ENCODE peak calls at places on chromosomes 16 and 17, in six cellular contexts. One of them, this sample, is unnamed.

GRCh38 chr17:14048169-14048568 is 21.1 kb upstream of the COX10 start:
- DNase-seq in H9: no peak
- DNase-seq in H1: no peak
- DNase-seq in mesenchymal stem cell: no peak
- DNase-seq in IMR-90: no peak
- DNase-seq in trophoblast cell: peak; percentile 41
- DNase-seq in this sample: no peak

GRCh38 chr17:81329927-81330883 is 35.1 kb upstream of the SLC38A10 start:
- DNase-seq in H9: peak; percentile 81
- DNase-seq in IMR-90: no peak
- DNase-seq in mesenchymal stem cell: peak; percentile 30
- DNase-seq in trophoblast cell: peak; percentile 69
- DNase-seq in H1: no peak
- DNase-seq in this sample: no peak

GRCh38 chr16:30429678-30430427 is at the start of gene DCTPP1:
- DNase-seq in H1: peak; percentile 96
- DNase-seq in trophoblast cell: peak; percentile 100
- DNase-seq in mesenchymal stem cell: peak; percentile 99
- DNase-seq in H9: peak; percentile 98
- DNase-seq in IMR-90: peak; percentile 98
- DNase-seq in this sample: peak; percentile 97

GRCh38 chr17:59124665-59125064 is 18.0 kb upstream of the TRIM37 start:
- DNase-seq in H1: no peak
- DNase-seq in mesenchymal stem cell: no peak
- DNase-seq in trophoblast cell: no peak
- DNase-seq in H9: no peak
- DNase-seq in IMR-90: no peak
- DNase-seq in this sample: no peak

GRCh38 chr16:18829221-18829620 is 27.9 kb upstream of the ARL6IP1 start:
- DNase-seq in H9: no peak
- DNase-seq in trophoblast cell: no peak
- DNase-seq in H1: no peak
- DNase-seq in mesenchymal stem cell: no peak
- DNase-seq in IMR-90: no peak
- DNase-seq in this sample: no peak

GRCh38 chr16:3509470-3509928 is 8.7 kb downstream of the CLUAP1 start:
- DNase-seq in H1: no peak
- DNase-seq in H9: peak; percentile 5
- DNase-seq in mesenchymal stem cell: no peak
- DNase-seq in trophoblast cell: no peak
- DNase-seq in IMR-90: no peak
- DNase-seq in this sample: no peak

GRCh38 chr17:8707591-8708453 is 36.8 kb downstream of the CCDC42 start:
- DNase-seq in H1: no peak
- DNase-seq in IMR-90: no peak
- DNase-seq in H9: peak; percentile 14
- DNase-seq in trophoblast cell: peak; percentile 87
- DNase-seq in mesenchymal stem cell: peak; percentile 65
- DNase-seq in this sample: no peak

GRCh38 chr17:79788455-79788854 is 8.4 kb downstream of the CBX8 start:
- DNase-seq in mesenchymal stem cell: no peak
- DNase-seq in H9: no peak
- DNase-seq in trophoblast cell: no peak
- DNase-seq in IMR-90: no peak
- DNase-seq in H1: no peak
- DNase-seq in this sample: no peak

GRCh38 chr17:12022310-12022709 is 1.6 kb downstream of the MAP2K4 start:
- DNase-seq in H9: no peak
- DNase-seq in trophoblast cell: no peak
- DNase-seq in mesenchymal stem cell: no peak
- DNase-seq in H1: no peak
- DNase-seq in IMR-90: no peak
- DNase-seq in this sample: no peak

GRCh38 chr17:44903012-44903685 is 3.9 kb upstream of the EFTUD2 start:
- DNase-seq in IMR-90: no peak
- DNase-seq in H9: no peak
- DNase-seq in trophoblast cell: no peak
- DNase-seq in H1: no peak
- DNase-seq in mesenchymal stem cell: no peak
- DNase-seq in this sample: no peak

GRCh38 chr16:15587152-15587825 is 55.7 kb downstream of the MARF1 start:
- DNase-seq in trophoblast cell: no peak
- DNase-seq in H9: no peak
- DNase-seq in IMR-90: no peak
- DNase-seq in mesenchymal stem cell: no peak
- DNase-seq in H1: no peak
- DNase-seq in this sample: no peak

GRCh38 chr16:68227850-68228553 is 7.9 kb downstream of the ESRP2 start:
- DNase-seq in mesenchymal stem cell: no peak
- DNase-seq in H9: no peak
- DNase-seq in H1: no peak
- DNase-seq in IMR-90: no peak
- DNase-seq in trophoblast cell: no peak
- DNase-seq in this sample: no peak

GRCh38 chr17:40399185-40399584 is 18.5 kb downstream of the TOP2A start:
- DNase-seq in H9: no peak
- DNase-seq in H1: no peak
- DNase-seq in trophoblast cell: peak; percentile 79
- DNase-seq in IMR-90: peak; percentile 74
- DNase-seq in mesenchymal stem cell: peak; percentile 79
- DNase-seq in this sample: no peak

GRCh38 chr16:11876306-11876705 is 25.0 kb upstream of the RSL1D1 start:
- DNase-seq in trophoblast cell: no peak
- DNase-seq in H1: no peak
- DNase-seq in IMR-90: no peak
- DNase-seq in H9: no peak
- DNase-seq in mesenchymal stem cell: no peak
- DNase-seq in this sample: no peak

GRCh38 chr17:79808763-79809529 is 12.1 kb upstream of the CBX8 start:
- DNase-seq in H9: peak; percentile 85
- DNase-seq in IMR-90: no peak
- DNase-seq in trophoblast cell: peak; percentile 69
- DNase-seq in mesenchymal stem cell: no peak
- DNase-seq in H1: no peak
- DNase-seq in this sample: no peak

GRCh38 chr16:70646260-70647241 is at the start of gene IL34:
- DNase-seq in mesenchymal stem cell: no peak
- DNase-seq in trophoblast cell: peak; percentile 98
- DNase-seq in IMR-90: no peak
- DNase-seq in H1: no peak
- DNase-seq in H9: peak; percentile 26
- DNase-seq in this sample: no peak

GRCh38 chr16:79564594-79565210 is 35.8 kb downstream of the MAF start:
- DNase-seq in H9: no peak
- DNase-seq in mesenchymal stem cell: no peak
- DNase-seq in IMR-90: no peak
- DNase-seq in H1: no peak
- DNase-seq in trophoblast cell: no peak
- DNase-seq in this sample: no peak

GRCh38 chr16:71854369-71854948 is 8.7 kb downstream of the ATXN1L start:
- DNase-seq in H9: no peak
- DNase-seq in IMR-90: no peak
- DNase-seq in trophoblast cell: peak; percentile 26
- DNase-seq in H1: no peak
- DNase-seq in mesenchymal stem cell: no peak
- DNase-seq in this sample: no peak

GRCh38 chr17:49752508-49752907 is 11.4 kb downstream of the FAM117A start:
- DNase-seq in H1: no peak
- DNase-seq in H9: no peak
- DNase-seq in trophoblast cell: no peak
- DNase-seq in IMR-90: no peak
- DNase-seq in mesenchymal stem cell: no peak
- DNase-seq in this sample: no peak
- H3K9ac ChIP-seq in H1: no peak overlapping the region
- H3K9ac ChIP-seq in H9: no peak overlapping the region
- H3K9ac ChIP-seq in trophoblast cell: peak overlapping the region; percentile 35
- H3K9ac ChIP-seq in IMR-90: no peak overlapping the region
- H3K9ac ChIP-seq in mesenchymal stem cell: no peak overlapping the region
- H3K9ac ChIP-seq in this sample: no peak overlapping the region

DNA sequence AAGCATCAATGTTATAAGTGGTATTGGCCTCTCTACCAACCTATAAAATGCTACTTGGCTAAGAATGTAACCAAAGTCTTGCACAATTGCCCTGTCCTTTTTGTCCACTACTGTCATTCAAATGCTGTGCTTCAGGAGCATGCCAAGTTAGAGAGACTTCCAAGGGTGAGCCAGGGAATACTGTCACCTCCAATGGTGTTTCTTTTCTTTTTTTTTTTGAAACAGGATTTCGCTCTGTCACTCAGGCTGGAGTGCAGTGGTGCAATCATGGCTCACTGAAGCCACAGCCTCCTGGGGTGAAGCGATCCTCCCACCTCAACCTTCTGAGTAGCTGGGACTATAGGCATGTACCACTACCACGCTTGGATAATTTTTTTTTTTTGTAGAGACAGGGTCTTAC is 43.7 kb upstream of the ERN1 start:
- DNase-seq in IMR-90: no peak
- DNase-seq in H1: no peak
- DNase-seq in H9: no peak
- DNase-seq in mesenchymal stem cell: no peak
- DNase-seq in trophoblast cell: no peak
- DNase-seq in this sample: no peak
- H3K14ac ChIP-seq in IMR-90: no peak overlapping the region
- H3K14ac ChIP-seq in H1: no peak overlapping the region
- H3K14ac ChIP-seq in H9: no peak overlapping the region
- H3K14ac ChIP-seq in mesenchymal stem cell: no peak overlapping the region
- H3K14ac ChIP-seq in trophoblast cell: no peak overlapping the region
- H3K14ac ChIP-seq in this sample: no peak overlapping the region

DNA sequence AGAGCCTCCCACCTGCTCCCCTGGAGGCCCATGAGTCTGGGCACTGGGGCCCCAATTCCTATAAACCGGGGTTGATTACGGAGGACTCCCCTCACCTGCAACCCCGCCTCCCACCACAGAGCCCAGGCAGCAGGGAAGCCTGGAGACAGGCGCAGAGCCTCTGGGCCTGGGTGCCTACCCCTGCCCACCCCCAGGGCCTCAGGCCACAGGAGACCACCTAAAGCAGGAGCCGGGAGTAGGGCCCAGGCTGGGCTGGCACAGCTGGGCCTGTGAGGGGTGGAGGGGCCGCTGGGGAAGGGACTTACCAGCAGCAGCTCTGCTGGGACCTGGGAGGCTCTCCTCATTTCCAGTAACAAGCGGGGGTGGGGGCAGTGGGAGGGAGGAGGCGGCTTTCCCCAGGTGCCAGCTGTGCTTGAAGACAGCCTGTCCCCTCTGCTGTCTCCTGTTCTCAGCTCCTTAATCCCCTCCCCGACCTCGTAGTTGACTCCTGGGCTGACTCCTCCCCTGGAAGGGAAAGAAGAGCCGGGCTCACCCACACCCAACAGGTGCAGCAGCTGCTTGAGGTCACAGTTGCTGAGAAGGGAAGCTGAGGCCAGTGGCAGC is 46.8 kb downstream of the TMEM235 start:
- DNase-seq in mesenchymal stem cell: no peak
- DNase-seq in IMR-90: no peak
- DNase-seq in trophoblast cell: no peak
- DNase-seq in H1: no peak
- DNase-seq in H9: peak; percentile 82
- DNase-seq in this sample: no peak
- H2BK5ac ChIP-seq in mesenchymal stem cell: peak overlapping the region; percentile 33
- H2BK5ac ChIP-seq in IMR-90: no peak overlapping the region
- H2BK5ac ChIP-seq in trophoblast cell: no peak overlapping the region
- H2BK5ac ChIP-seq in H1: no peak overlapping the region
- H2BK5ac ChIP-seq in H9: no peak overlapping the region
- H2BK5ac ChIP-seq in this sample: peak overlapping the region; percentile 87

DNA sequence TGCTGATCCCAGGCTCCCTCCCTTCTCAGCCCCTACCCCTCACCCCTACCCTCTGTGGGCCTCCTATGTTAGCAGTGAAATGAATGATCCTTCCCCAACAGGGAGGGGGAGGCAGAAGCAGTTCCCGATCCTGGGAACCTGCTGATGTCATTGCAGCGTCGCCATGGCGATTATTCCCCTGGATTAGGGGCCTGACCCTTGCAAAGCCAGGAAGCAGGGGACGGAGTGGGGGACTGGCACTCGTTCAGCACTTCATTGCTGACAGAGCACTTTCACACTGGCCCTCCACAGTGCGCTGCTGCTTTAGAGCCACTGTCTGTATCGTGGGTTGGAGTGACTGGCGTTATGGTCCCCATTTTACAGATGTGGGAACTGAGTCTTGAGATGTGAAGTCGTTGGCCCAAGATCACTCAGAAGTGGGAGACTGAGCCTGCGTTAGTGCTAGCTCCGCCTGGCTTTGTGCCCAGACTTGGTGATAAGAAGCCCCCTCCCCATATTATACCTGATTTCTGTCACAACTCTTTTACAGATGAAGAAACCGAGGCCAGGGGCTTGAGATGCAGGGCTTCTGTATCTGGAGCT is 26.6 kb downstream of the LASP1 start:
- DNase-seq in H1: no peak
- DNase-seq in mesenchymal stem cell: peak; percentile 71
- DNase-seq in IMR-90: peak; percentile 22
- DNase-seq in trophoblast cell: no peak
- DNase-seq in H9: peak; percentile 67
- DNase-seq in this sample: no peak
- H3K9ac ChIP-seq in H1: no peak overlapping the region
- H3K9ac ChIP-seq in mesenchymal stem cell: peak overlapping the region; percentile 8
- H3K9ac ChIP-seq in IMR-90: no peak overlapping the region
- H3K9ac ChIP-seq in trophoblast cell: no peak overlapping the region
- H3K9ac ChIP-seq in H9: no peak overlapping the region
- H3K9ac ChIP-seq in this sample: no peak overlapping the region

GRCh38 chr17:37702605-37703004 is 42.3 kb downstream of the HNF1B start:
- DNase-seq in IMR-90: peak; percentile 91
- DNase-seq in H9: no peak
- DNase-seq in H1: no peak
- DNase-seq in mesenchymal stem cell: peak; percentile 20
- DNase-seq in trophoblast cell: no peak
- DNase-seq in this sample: no peak
- H3K14ac ChIP-seq in IMR-90: peak overlapping the region; percentile 65
- H3K14ac ChIP-seq in H9: no peak overlapping the region
- H3K14ac ChIP-seq in H1: no peak overlapping the region
- H3K14ac ChIP-seq in mesenchymal stem cell: no peak overlapping the region
- H3K14ac ChIP-seq in trophoblast cell: no peak overlapping the region
- H3K14ac ChIP-seq in this sample: no peak overlapping the region

This sample was measured in neuronal stem cell.